ENCODE peak calls at places on chromosomes 11 and 22, in six cellular contexts. J, P, N, W, X and R are unnamed samples. For H3K9me3, the result is how much of the 10 kb centered on the place peaks cover.

GRCh38 chr22:41206719-41207118 is 1.6 kb downstream of the L3MBTL2 start:
- DNase-seq in J (no peak), P (no peak), N (no peak), W (no peak), X (no peak), R (peak)

GRCh38 chr22:39148727-39149535 is 3.5 kb downstream of the CBX7 start:
- DNase-seq in J (no peak), P (no peak), N (no peak), W (peak), X (peak), R (peak)

GRCh38 chr22:39446239-39446721 is 10.5 kb upstream of the MGAT3 start:
- DNase-seq in J (no peak), P (no peak), N (peak), W (no peak), X (no peak), R (peak)

GRCh38 chr11:63837027-63837688 is 1.8 kb upstream of the MARK2 start:
- DNase-seq in J (peak), P (peak), N (peak), W (peak), X (peak), R (peak)

GRCh38 chr11:57543601-57544000 is 6.2 kb downstream of the SMTNL1 start:
- DNase-seq in J (no peak), P (no peak), N (no peak), W (no peak), X (no peak), R (no peak)

GRCh38 chr11:120517390-120518315 is 6.1 kb downstream of the GRIK4 start:
- DNase-seq in J (no peak), P (peak), N (no peak), W (peak), X (no peak), R (no peak)

GRCh38 chr22:29129644-29130201 is 56.9 kb downstream of the KREMEN1 start:
- DNase-seq in J (no peak), P (no peak), N (no peak), W (no peak), X (no peak), R (no peak)

GRCh38 chr22:35380537-35381423 is at the start of gene HMOX1:
- DNase-seq in J (peak), P (peak), N (no peak), W (peak), X (peak), R (peak)

GRCh38 chr22:50698546-50698945 is 25.9 kb downstream of the SHANK3 start:
- DNase-seq in J (no peak), P (no peak), N (no peak), W (no peak), X (no peak), R (no peak)

GRCh38 chr11:109037856-109038780 is 373.2 kb downstream of the DDX10 start:
- DNase-seq in J (no peak), P (peak), N (no peak), W (no peak), X (no peak), R (no peak)

GRCh38 chr22:31139866-31140716 is at the start of gene PLA2G3:
- DNase-seq in J (no peak), P (peak), N (peak), W (no peak), X (no peak), R (peak)

GRCh38 chr11:95108159-95108611 is 18.5 kb downstream of the ENDOD1 start:
- DNase-seq in J (no peak), P (peak), N (peak), W (peak), X (peak), R (no peak)

GRCh38 chr22:32660292-32660691 is 141.2 kb upstream of the TIMP3 start:
- DNase-seq in J (peak), P (peak), N (peak), W (peak), X (peak), R (peak)

GRCh38 chr11:78216021-78216420 is 27.3 kb downstream of the USP35 start:
- DNase-seq in J (no peak), P (no peak), N (no peak), W (no peak), X (no peak), R (no peak)

GRCh38 chr11:69308936-69309799 is 15.2 kb downstream of the MYEOV start:
- DNase-seq in J (no peak), P (no peak), N (no peak), W (no peak), X (no peak), R (peak)

GRCh38 chr22:48445113-48445827 is 1382.4 kb downstream of the BRD1 start:
- DNase-seq in J (no peak), P (no peak), N (no peak), W (no peak), X (no peak), R (peak)

GRCh38 chr11:1119282-1120146 is 38.2 kb upstream of the MUC5AC start:
- DNase-seq in J (no peak), P (no peak), N (no peak), W (no peak), X (no peak), R (no peak)

GRCh38 chr11:2832718-2833020 is 52.9 kb downstream of the CDKN1C start:
- DNase-seq in J (no peak), P (no peak), N (no peak), W (no peak), X (no peak), R (no peak)

GRCh38 chr11:90698238-90698637 is 475.4 kb upstream of the CHORDC1 start:
- DNase-seq in J (no peak), P (no peak), N (no peak), W (no peak), X (no peak), R (no peak)

GRCh38 chr11:118528511-118528910 is 1.2 kb downstream of the TTC36 start:
- DNase-seq in J (no peak), P (no peak), N (no peak), W (no peak), X (no peak), R (no peak)

GRCh38 chr22:20413217-20414058 is 19.5 kb downstream of the ZNF74 start:
- DNase-seq in J (no peak), P (no peak), N (no peak), W (no peak), X (no peak), R (no peak)

GRCh38 chr11:11731311-11732083 is 109.7 kb upstream of the GALNT18 start:
- DNase-seq in J (peak), P (peak), N (no peak), W (no peak), X (no peak), R (no peak)

GRCh38 chr11:28463826-28464225 is 355.6 kb downstream of the METTL15 start:
- DNase-seq in J (no peak), P (no peak), N (no peak), W (no peak), X (no peak), R (no peak)

GRCh38 chr22:37015587-37015878 is 3.7 kb downstream of the TST start:
- DNase-seq in J (no peak), P (no peak), N (no peak), W (no peak), X (no peak), R (no peak)

GRCh38 chr11:43376594-43376993 is 17.9 kb downstream of the TTC17 start:
- DNase-seq in J (no peak), P (peak), N (no peak), W (no peak), X (no peak), R (no peak)

DNA sequence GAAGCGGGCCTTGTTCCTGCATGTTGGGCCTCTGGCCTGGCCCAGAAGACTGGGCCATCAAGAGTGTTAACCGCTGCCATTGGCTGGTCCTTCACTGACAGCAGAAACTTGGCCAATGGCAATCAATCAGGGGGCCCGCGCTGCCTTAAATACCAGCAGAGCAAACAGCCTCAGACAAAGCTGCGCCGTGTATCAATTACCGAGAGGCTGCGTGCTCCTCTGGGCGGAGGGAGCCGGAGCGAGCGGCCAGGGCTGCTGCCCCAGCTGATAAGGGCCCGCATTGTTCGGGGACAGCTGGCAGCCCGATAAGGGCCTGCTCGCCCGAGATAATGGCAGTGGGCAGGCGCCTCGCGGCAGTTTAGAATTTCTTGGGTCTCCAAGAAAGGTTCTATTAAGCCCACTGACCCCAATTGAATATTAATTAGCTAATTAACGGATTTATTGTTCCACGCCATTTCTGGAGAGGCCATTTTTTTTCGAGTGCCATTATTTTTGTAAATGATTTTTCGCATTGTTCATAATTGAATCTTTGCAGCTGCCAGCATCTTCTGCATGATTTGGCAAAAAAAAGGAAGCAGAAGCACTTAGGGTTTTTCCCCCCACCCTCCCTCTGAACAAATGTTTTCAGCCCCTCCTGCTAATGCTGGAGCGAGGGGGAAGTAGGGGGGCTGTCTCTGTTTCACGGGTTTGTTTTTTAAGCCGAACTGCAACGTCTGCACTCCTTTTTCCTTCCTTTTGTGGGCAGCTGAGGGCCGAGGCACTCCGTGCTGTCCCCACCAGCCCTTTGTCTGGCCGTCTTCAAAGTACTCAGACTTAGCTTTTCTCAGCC is 37.6 kb upstream of the RIC3 start:
- DNase-seq in J (no peak), P (peak), N (peak), W (peak), X (no peak), R (no peak)
- H3K4me3 ChIP-seq in J (no peak), P (no peak), N (peak), W (no peak), X (peak), R (no peak)

GRCh38 chr22:42931421-42932196 is 74.5 kb upstream of the ARFGAP3 start:
- DNase-seq in J (no peak), P (peak), N (no peak), W (no peak), X (no peak), R (peak)
- H3K9me3 ChIP-seq in J (under half), P (under half), N (under half), W (under half), X (under half), R (under half)

DNA sequence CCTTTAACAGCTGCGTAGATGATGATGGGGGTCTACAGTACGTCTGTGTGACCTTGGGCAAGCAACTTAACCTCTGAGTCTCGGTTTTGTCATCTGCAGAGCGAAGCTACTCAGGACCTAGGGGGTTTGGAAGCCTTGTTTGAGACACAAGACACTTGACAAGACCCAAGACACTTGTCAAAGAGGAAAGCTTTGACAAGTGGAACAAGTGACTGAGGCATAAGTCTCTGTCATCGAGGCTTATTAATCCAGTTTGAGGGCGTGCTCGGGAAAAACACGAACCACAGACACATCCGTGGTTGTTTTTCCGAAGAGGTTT is 732 bp upstream of the PC start:
- DNase-seq in J (no peak), P (no peak), N (no peak), W (no peak), X (no peak), R (no peak)
- H3K4me3 ChIP-seq in J (peak), P (peak), N (peak), W (peak), X (peak), R (no peak)

GRCh38 chr22:47020157-47020556 is 257.7 kb downstream of the TBC1D22A start:
- DNase-seq in J (no peak), P (peak), N (no peak), W (no peak), X (no peak), R (no peak)
- H3K9me3 ChIP-seq in J (under half), P (under half), N (under half), W (under half), X (under half), R (under half)

GRCh38 chr11:65059523-65059922 is 1.2 kb upstream of the NAALADL1 start:
- DNase-seq in J (no peak), P (no peak), N (no peak), W (no peak), X (no peak), R (no peak)

GRCh38 chr11:65059959-65060824 is 1.8 kb upstream of the NAALADL1 start:
- DNase-seq in J (no peak), P (peak), N (peak), W (no peak), X (no peak), R (no peak)

GRCh38 chr11:65063532-65063931 is 5.2 kb upstream of the NAALADL1 start:
- DNase-seq in J (no peak), P (no peak), N (no peak), W (no peak), X (no peak), R (no peak)

GRCh38 chr11:65058419-65059054 is at the start of gene NAALADL1:
- DNase-seq in J (no peak), P (no peak), N (no peak), W (no peak), X (no peak), R (no peak)

DNA sequence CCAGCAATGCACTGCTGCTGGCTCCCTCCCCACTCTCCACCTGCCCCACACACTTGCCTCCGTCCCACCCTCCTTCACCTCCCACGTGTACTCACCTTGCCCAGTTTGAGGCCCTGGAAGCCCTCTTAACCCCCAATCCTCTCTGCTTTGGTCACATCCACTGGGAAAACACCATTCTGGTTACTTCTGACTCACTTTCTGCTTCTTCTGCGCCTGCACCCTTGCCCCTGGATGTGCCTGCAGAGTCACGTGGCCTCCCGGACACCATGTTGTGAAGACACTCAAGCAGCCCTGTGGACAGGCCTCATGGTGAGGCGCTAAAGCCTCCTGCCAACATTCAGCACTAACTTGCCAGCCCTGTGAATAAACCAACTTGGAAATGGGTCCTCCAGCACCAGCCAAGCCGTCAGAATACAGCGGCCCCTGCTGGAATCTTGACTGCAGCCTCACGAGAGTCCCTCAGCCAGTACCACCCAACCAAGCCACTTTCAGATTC is 2.6 kb upstream of the NAALADL1 start:
- DNase-seq in J (no peak), P (peak), N (peak), W (no peak), X (no peak), R (peak)
- H3K4me3 ChIP-seq in J (no peak), P (no peak), N (no peak), W (no peak), X (no peak), R (no peak)

GRCh38 chr11:134541951-134542350 is 129.9 kb upstream of the B3GAT1 start:
- DNase-seq in J (no peak), P (no peak), N (no peak), W (no peak), X (no peak), R (no peak)

GRCh38 chr11:134542401-134543143 is 130.5 kb upstream of the B3GAT1 start:
- DNase-seq in J (peak), P (no peak), N (no peak), W (no peak), X (no peak), R (no peak)

GRCh38 chr11:134543144-134544044 is 131.4 kb upstream of the B3GAT1 start:
- DNase-seq in J (no peak), P (no peak), N (no peak), W (no peak), X (no peak), R (no peak)

GRCh38 chr11:134545521-134545920 is 133.5 kb upstream of the B3GAT1 start:
- DNase-seq in J (no peak), P (no peak), N (no peak), W (no peak), X (peak), R (no peak)

DNA sequence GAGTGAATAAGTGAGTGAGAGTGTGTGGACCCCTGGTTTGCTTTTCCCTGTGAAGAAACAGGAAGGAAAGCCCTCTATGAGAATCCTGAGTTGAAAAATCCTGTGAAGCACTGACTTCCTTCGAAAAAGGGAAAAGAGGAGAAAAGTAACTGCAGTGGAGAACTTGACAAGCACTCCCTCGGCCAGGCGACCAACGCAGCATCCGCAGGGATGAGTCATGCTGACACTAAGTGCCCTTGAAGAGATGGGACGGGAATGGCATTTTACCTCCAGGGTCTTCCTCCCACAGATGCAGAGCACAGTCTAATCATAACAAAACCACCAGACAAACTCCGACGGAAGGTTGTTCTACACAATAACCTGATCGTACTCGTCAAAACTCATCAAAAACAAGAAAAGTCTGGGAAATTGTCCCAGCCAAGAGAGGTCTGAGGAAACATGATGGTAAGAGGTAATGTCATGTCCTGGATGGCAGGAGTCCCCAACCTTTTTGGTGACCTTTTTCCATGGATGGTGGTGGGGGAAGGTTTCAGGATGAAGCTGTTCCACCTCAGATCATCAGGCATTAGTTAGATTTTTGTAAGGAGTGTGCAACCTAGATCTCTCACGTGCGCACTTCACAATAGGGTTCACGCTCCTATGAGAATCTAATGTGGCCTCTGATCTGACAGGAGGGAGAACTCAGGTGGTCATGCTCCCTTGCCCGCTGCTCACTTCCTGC is 132.2 kb upstream of the B3GAT1 start:
- DNase-seq in J (no peak), P (no peak), N (no peak), W (no peak), X (no peak), R (no peak)
- H3K9me3 ChIP-seq in J (under half), P (under half), N (under half), W (under half), X (under half), R (under half)

DNA sequence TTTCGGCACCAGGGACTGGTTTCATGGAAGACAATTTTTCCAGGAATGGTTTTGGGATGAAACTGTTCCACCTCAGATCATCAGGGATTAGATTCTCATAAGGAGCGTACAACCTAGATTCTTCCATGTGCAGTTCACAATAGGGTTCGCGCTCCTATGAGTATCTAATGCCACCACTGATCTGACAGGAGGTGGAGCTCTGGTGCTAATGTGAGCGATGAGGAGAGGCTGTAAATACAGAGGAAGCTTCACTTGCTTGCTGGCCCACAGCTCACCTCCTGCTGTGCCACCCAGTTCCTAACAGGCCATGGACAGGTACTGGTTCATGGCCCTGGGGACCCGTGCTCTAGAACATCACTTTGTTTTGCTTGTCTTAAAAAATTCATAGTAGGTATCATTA is 41.8 kb upstream of the AMPD3 start:
- DNase-seq in J (peak), P (peak), N (peak), W (no peak), X (no peak), R (peak)
- H3K4me3 ChIP-seq in J (no peak), P (no peak), N (no peak), W (no peak), X (no peak), R (no peak)

GRCh38 chr11:44628730-44629361 is 63.4 kb downstream of the CD82 start:
- DNase-seq in J (no peak), P (no peak), N (no peak), W (no peak), X (no peak), R (no peak)
- H3K9me3 ChIP-seq in J (under half), P (under half), N (under half), W (under half), X (under half), R (under half)

GRCh38 chr11:34823197-34823596 is 93.0 kb downstream of the APIP start:
- DNase-seq in J (no peak), P (no peak), N (no peak), W (no peak), X (no peak), R (no peak)
- H3K4me3 ChIP-seq in J (no peak), P (no peak), N (no peak), W (no peak), X (no peak), R (no peak)